ENCODE peak calls at places on chromosomes 12 and 14, in five cellular contexts. L, E, H, X and D are unnamed samples.

GRCh38 chr12:6361834-6362233 is 13.5 kb downstream of the SCNN1A start:
- DNase-seq in L (peak), E (no peak), H (no peak), X (no peak), D (no peak)

GRCh38 chr14:22685467-22685866 is 41.3 kb upstream of the OR6J1 start:
- DNase-seq in L (no peak), E (no peak), H (no peak), X (no peak), D (no peak)

GRCh38 chr12:71858848-71859247 is 19.3 kb downstream of the TBC1D15 start:
- DNase-seq in L (no peak), E (no peak), H (no peak), X (no peak), D (no peak)

GRCh38 chr14:26775765-26776577 is 178.1 kb upstream of the NOVA1 start:
- DNase-seq in L (no peak), E (no peak), H (no peak), X (no peak), D (no peak)

GRCh38 chr12:132248439-132249157 is 80.8 kb downstream of the GALNT9 start:
- DNase-seq in L (no peak), E (peak), H (no peak), X (no peak), D (no peak)

GRCh38 chr12:124861492-124861891 is 2.2 kb downstream of the SCARB1 start:
- DNase-seq in L (peak), E (peak), H (no peak), X (no peak), D (no peak)

GRCh38 chr14:50920482-50921225 is 23.6 kb downstream of the PYGL start:
- DNase-seq in L (no peak), E (no peak), H (no peak), X (no peak), D (no peak)

GRCh38 chr12:17928708-17929366 is 161.2 kb downstream of the RERGL start:
- DNase-seq in L (no peak), E (no peak), H (no peak), X (no peak), D (no peak)

GRCh38 chr12:88298761-88299242 is 156.7 kb downstream of the TMTC3 start:
- DNase-seq in L (no peak), E (no peak), H (no peak), X (no peak), D (no peak)

GRCh38 chr14:88667555-88668273 is 104.9 kb downstream of the ZC3H14 start:
- DNase-seq in L (no peak), E (peak), H (peak), X (no peak), D (no peak)

GRCh38 chr12:72267974-72268373 is 4.2 kb upstream of the TRHDE start:
- DNase-seq in L (no peak), E (peak), H (peak), X (no peak), D (no peak)

GRCh38 chr12:114636723-114637480 is 47.1 kb downstream of the TBX3 start:
- DNase-seq in L (no peak), E (peak), H (no peak), X (no peak), D (no peak)

GRCh38 chr14:35046751-35047536 is 872 bp downstream of the FAM177A1 start:
- DNase-seq in L (no peak), E (peak), H (peak), X (no peak), D (peak)

GRCh38 chr12:30816742-30817465 is 62.2 kb upstream of the CAPRIN2 start:
- DNase-seq in L (no peak), E (no peak), H (no peak), X (no peak), D (no peak)

GRCh38 chr12:22626429-22626828 is 1.5 kb downstream of the ETNK1 start:
- DNase-seq in L (no peak), E (no peak), H (no peak), X (no peak), D (no peak)

GRCh38 chr14:53003776-53004175 is 52.9 kb upstream of the FERMT2 start:
- DNase-seq in L (no peak), E (no peak), H (no peak), X (no peak), D (no peak)

GRCh38 chr12:75672212-75672611 is 160.8 kb upstream of the KRR1 start:
- DNase-seq in L (no peak), E (no peak), H (no peak), X (no peak), D (no peak)

GRCh38 chr12:91224411-91224810 is 41.8 kb upstream of the DCN start:
- DNase-seq in L (no peak), E (no peak), H (no peak), X (no peak), D (no peak)

GRCh38 chr12:100199023-100199346 is 1.6 kb upstream of the ACTR6 start:
- DNase-seq in L (no peak), E (no peak), H (no peak), X (no peak), D (no peak)

GRCh38 chr14:36397357-36397756 is 76.9 kb upstream of the MBIP start:
- DNase-seq in L (no peak), E (no peak), H (no peak), X (no peak), D (no peak)

GRCh38 chr14:74619672-74620131 is 7.7 kb upstream of the LTBP2 start:
- DNase-seq in L (peak), E (no peak), H (peak), X (no peak), D (no peak)

GRCh38 chr12:120010661-120011230 is 21.7 kb downstream of the BICDL1 start:
- DNase-seq in L (no peak), E (no peak), H (peak), X (no peak), D (no peak)

GRCh38 chr14:58299665-58300202 is 1.4 kb downstream of the ARID4A start:
- DNase-seq in L (no peak), E (no peak), H (no peak), X (no peak), D (no peak)

GRCh38 chr12:31874961-31875608 is 84.1 kb upstream of the RESF1 start:
- DNase-seq in L (peak), E (peak), H (peak), X (peak), D (peak)

GRCh38 chr12:89524201-89525001 is at the start of gene GALNT4:
- DNase-seq in L (peak), E (peak), H (peak), X (peak), D (peak)

GRCh38 chr14:49314756-49315155 is 271.4 kb downstream of the RPS29 start:
- DNase-seq in L (no peak), E (no peak), H (no peak), X (no peak), D (no peak)

GRCh38 chr12:88627501-88627900 is 47.2 kb upstream of the KITLG start:
- DNase-seq in L (no peak), E (no peak), H (no peak), X (no peak), D (no peak)

GRCh38 chr12:43869184-43869583 is 33.3 kb downstream of the TMEM117 start:
- DNase-seq in L (no peak), E (no peak), H (no peak), X (no peak), D (no peak)

GRCh38 chr12:64450057-64450640 is 1.8 kb upstream of the TBK1 start:
- DNase-seq in L (no peak), E (no peak), H (no peak), X (no peak), D (no peak)

DNA sequence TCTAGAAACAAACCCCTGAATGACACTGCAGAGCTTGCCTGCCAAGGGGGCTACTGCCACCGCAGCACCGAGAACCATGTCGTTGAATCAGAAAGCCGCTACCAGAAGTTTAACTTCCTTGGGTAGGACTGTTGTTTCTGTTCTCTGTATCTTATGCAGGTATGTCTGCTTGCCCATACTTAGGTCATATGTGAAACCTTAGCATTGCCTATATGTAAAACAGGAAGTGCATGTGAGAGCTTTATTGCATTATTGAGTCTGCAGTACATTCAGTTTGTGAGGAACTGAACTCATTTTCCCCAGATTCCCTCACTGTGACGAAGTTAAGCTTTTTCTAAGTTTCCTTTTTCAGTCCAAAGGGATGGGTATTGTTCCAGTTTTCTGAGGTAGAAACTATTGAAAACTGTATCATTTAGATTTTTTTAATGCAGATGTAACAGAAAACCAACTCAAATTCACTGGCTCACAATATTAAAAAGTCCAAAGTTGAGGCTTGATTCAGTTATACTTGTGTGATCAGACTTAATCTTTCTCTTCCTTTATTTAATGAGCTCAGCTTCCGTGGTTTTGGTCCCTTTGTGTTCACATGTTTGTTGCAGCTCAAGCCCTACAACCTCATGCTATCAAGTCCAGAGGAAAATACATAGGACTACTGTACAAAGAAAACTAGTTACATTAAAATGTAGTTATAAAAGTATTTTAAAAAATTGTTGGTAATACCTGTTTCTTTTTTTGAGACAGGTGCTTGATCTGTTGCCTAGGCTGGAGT is 6.9 kb downstream of the FBXO34 start:
- DNase-seq in L (no peak), E (no peak), H (no peak), X (no peak), D (no peak)
- H3K27ac ChIP-seq in L (peak), E (no peak), H (peak), X (no peak), D (peak)

GRCh38 chr12:62724285-62724684 is 210.7 kb downstream of the PPM1H start:
- DNase-seq in L (no peak), E (no peak), H (no peak), X (no peak), D (no peak)
- H3K27ac ChIP-seq in L (peak), E (no peak), H (peak), X (no peak), D (peak)

GRCh38 chr12:1812650-1813302 is 7.6 kb upstream of the LRTM2 start:
- DNase-seq in L (no peak), E (no peak), H (peak), X (no peak), D (no peak)
- H3K27ac ChIP-seq in L (peak), E (no peak), H (peak), X (no peak), D (no peak)

DNA sequence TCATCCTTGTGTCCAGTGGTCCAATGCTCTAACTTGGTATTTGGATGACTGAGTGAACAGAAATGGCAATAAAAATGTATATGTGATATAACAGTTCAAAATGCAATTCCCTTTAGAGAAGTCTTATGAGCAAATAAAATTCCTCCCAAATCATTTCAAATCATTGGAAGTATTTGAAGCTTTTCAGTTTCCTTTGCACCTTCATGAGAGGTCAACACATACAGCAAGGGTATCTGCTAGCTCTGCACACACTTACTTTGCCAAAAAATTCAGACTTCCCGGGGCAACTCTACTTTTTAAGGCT is 423.7 kb downstream of the ATP23 start:
- DNase-seq in L (no peak), E (no peak), H (no peak), X (no peak), D (no peak)
- H3K27ac ChIP-seq in L (no peak), E (no peak), H (no peak), X (no peak), D (no peak)

GRCh38 chr12:51247523-51248206 is 9.0 kb downstream of the DAZAP2 start:
- DNase-seq in L (no peak), E (no peak), H (no peak), X (no peak), D (no peak)

GRCh38 chr12:51242896-51243295 is 4.3 kb downstream of the DAZAP2 start:
- DNase-seq in L (no peak), E (no peak), H (no peak), X (no peak), D (no peak)

GRCh38 chr12:51245476-51246253 is 7.0 kb downstream of the DAZAP2 start:
- DNase-seq in L (no peak), E (no peak), H (no peak), X (no peak), D (no peak)

GRCh38 chr12:51244269-51244668 is 5.6 kb downstream of the DAZAP2 start:
- DNase-seq in L (no peak), E (no peak), H (no peak), X (no peak), D (no peak)

DNA sequence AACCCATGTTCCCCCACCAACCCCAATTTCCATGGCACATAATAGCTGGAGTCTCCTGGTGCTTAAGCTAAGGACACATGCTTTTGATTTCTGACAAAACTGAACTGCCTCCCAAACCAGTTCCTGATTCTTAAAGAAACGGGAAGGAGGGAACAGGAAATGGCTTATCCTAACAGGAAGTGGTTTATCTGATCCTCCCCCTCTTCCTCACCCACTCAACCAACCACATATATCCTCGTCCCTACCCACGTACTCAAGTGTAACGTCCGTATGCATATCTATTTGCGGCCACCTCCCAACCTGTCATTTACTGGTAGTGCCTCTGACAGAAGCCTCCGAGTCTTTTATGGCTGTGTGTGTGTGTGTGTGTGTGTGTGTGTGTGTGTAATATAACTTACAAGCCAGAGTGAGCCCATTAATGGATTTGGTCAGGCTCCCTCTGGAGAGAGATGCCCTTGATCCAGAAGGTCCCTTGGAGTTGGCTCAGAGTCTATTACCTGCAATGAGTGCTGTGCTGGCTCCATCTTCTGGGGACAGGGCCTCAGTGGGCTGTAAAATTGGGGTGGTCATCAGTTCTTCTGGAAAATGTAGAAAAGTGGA is 7.7 kb downstream of the DAZAP2 start:
- DNase-seq in L (no peak), E (no peak), H (peak), X (no peak), D (no peak)
- H3K27ac ChIP-seq in L (peak), E (no peak), H (peak), X (peak), D (no peak)

GRCh38 chr14:93011650-93012317 is 88.8 kb downstream of the CHGA start:
- DNase-seq in L (no peak), E (peak), H (no peak), X (no peak), D (no peak)

GRCh38 chr14:93009471-93010117 is 86.6 kb downstream of the CHGA start:
- DNase-seq in L (peak), E (peak), H (no peak), X (no peak), D (no peak)

GRCh38 chr14:93008381-93008780 is 85.4 kb downstream of the CHGA start:
- DNase-seq in L (peak), E (no peak), H (no peak), X (no peak), D (no peak)

GRCh38 chr14:93010543-93011541 is 87.9 kb downstream of the CHGA start:
- DNase-seq in L (no peak), E (no peak), H (no peak), X (no peak), D (no peak)

GRCh38 chr14:93010118-93010475 is 87.1 kb downstream of the CHGA start:
- DNase-seq in L (no peak), E (no peak), H (no peak), X (no peak), D (no peak)
- H3K27ac ChIP-seq in L (peak), E (peak), H (no peak), X (no peak), D (peak)

GRCh38 chr14:64053694-64054669 is 201.2 kb downstream of the SYNE2 start:
- DNase-seq in L (no peak), E (no peak), H (no peak), X (no peak), D (no peak)
- H3K27ac ChIP-seq in L (no peak), E (peak), H (no peak), X (no peak), D (peak)

GRCh38 chr14:102629011-102629444 is 36.6 kb downstream of the RCOR1 start:
- DNase-seq in L (no peak), E (no peak), H (no peak), X (no peak), D (no peak)

GRCh38 chr14:102633906-102634595 is 41.6 kb downstream of the RCOR1 start:
- DNase-seq in L (no peak), E (no peak), H (no peak), X (no peak), D (no peak)

GRCh38 chr14:102626530-102626929 is 34.1 kb downstream of the RCOR1 start:
- DNase-seq in L (no peak), E (no peak), H (no peak), X (no peak), D (no peak)

GRCh38 chr14:102629700-102630365 is 37.4 kb downstream of the RCOR1 start:
- DNase-seq in L (no peak), E (no peak), H (no peak), X (no peak), D (no peak)

DNA sequence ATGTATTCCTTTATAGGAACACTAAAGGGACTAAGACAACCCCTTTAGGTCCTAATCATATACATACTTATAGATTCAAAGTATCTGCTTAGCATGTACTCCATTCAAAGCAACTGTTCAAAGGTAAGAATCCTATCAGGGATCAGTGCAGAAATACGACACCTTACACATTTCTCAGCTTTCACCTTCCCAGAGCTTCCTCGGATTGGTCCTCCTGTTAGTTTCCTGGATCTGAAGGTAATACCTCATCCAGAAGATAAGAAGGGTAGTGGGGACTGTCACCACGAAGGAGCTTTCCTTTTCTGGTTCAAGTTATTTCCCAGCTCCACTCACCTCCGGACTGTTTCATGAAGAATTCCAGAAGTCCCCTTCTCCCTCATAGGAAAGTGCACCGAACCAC is 38.0 kb downstream of the RCOR1 start:
- DNase-seq in L (no peak), E (no peak), H (no peak), X (no peak), D (no peak)
- H3K27ac ChIP-seq in L (no peak), E (no peak), H (no peak), X (no peak), D (no peak)

DNA sequence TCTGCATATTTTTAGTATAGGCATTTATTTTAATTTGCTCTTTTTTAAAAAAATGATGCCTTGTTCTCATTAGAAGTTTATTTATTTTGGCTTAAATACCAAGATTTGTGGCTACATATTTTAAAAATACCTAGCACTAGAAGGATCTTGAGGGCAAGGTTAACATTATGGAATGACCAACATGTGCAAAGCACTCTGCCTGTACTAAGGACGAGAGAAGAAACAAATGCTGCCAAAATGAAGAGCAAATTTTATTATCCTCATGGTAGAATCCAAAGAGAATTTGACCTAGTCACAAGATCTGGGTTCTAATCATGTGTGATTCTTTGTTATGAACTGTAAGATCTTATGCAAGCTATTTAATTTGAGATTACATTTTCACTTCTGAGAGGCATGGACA is 2.8 kb downstream of the CAND1 start:
- DNase-seq in L (no peak), E (no peak), H (no peak), X (no peak), D (no peak)
- H3K27ac ChIP-seq in L (peak), E (no peak), H (peak), X (no peak), D (peak)

GRCh38 chr14:77098470-77099353 is 654 bp downstream of the CIPC start:
- DNase-seq in L (peak), E (peak), H (peak), X (no peak), D (peak)
- H3K27ac ChIP-seq in L (peak), E (peak), H (peak), X (peak), D (peak)